ENCODE peak calls at places on chromosomes 1 and 21, in nine cellular contexts. E, H, O, B, K, C, Z, U and A are unnamed samples.

GRCh38 chr1:205043866-205044265 is 854 bp downstream of the CNTN2 start:
- DNase-seq in E (no peak), H (no peak), O (no peak), B (no peak), K (no peak), C (no peak), Z (no peak), U (no peak), A (no peak)

GRCh38 chr1:177077734-177078489 is 86.6 kb downstream of the ASTN1 start:
- DNase-seq in E (no peak), H (no peak), O (no peak), B (no peak), K (no peak), C (no peak), Z (no peak), U (no peak), A (no peak)

GRCh38 chr1:166167395-166167922 is 658 bp upstream of the FAM78B start:
- DNase-seq in E (no peak), H (no peak), O (no peak), B (no peak), K (peak), C (no peak), Z (no peak), U (no peak), A (peak)

GRCh38 chr1:165397945-165398344 is 41.4 kb upstream of the LMX1A start:
- DNase-seq in E (peak), H (no peak), O (no peak), B (no peak), K (no peak), C (peak), Z (no peak), U (no peak), A (peak)

GRCh38 chr1:21436488-21437340 is 3.2 kb upstream of the NBPF3 start:
- DNase-seq in E (peak), H (no peak), O (peak), B (no peak), K (no peak), C (no peak), Z (no peak), U (no peak), A (no peak)

GRCh38 chr1:103333141-103333540 is 192.4 kb upstream of the RNPC3 start:
- DNase-seq in E (no peak), H (no peak), O (no peak), B (no peak), K (no peak), C (no peak), Z (no peak), U (no peak), A (no peak)

GRCh38 chr1:236880209-236880608 is 85.1 kb downstream of the MTR start:
- DNase-seq in E (no peak), H (no peak), O (no peak), B (no peak), K (no peak), C (no peak), Z (no peak), U (no peak), A (no peak)

GRCh38 chr21:26405071-26405470 is 168.0 kb downstream of the CYYR1 start:
- DNase-seq in E (peak), H (no peak), O (no peak), B (no peak), K (no peak), C (no peak), Z (no peak), U (no peak), A (peak)

GRCh38 chr1:177650947-177651346 is 318.9 kb downstream of the SEC16B start:
- DNase-seq in E (no peak), H (no peak), O (peak), B (no peak), K (peak), C (no peak), Z (no peak), U (no peak), A (no peak)

GRCh38 chr21:42281196-42281680 is 34.0 kb downstream of the TFF3 start:
- DNase-seq in E (no peak), H (no peak), O (no peak), B (no peak), K (no peak), C (no peak), Z (no peak), U (no peak), A (no peak)

GRCh38 chr21:14956826-14957225 is 108.0 kb downstream of the NRIP1 start:
- DNase-seq in E (peak), H (no peak), O (no peak), B (no peak), K (no peak), C (no peak), Z (no peak), U (no peak), A (peak)
- H3K4me3 ChIP-seq in E (no peak), H (no peak), O (no peak), B (no peak), K (no peak), C (no peak), Z (no peak), U (no peak), A (no peak)

GRCh38 chr1:181754103-181754502 is 270.8 kb downstream of the CACNA1E start:
- DNase-seq in E (no peak), H (no peak), O (no peak), B (no peak), K (no peak), C (no peak), Z (no peak), U (no peak), A (no peak)
- H3K4me3 ChIP-seq in E (no peak), H (no peak), O (no peak), B (no peak), K (no peak), C (no peak), Z (no peak), U (no peak), A (no peak)

GRCh38 chr21:45543710-45544448 is 1.6 kb upstream of the SLC19A1 start:
- DNase-seq in E (no peak), H (no peak), O (peak), B (peak), K (no peak), C (no peak), Z (peak), U (peak), A (no peak)
- H3K4me3 ChIP-seq in E (no peak), H (no peak), O (no peak), B (no peak), K (no peak), C (no peak), Z (no peak), U (no peak), A (no peak)

DNA sequence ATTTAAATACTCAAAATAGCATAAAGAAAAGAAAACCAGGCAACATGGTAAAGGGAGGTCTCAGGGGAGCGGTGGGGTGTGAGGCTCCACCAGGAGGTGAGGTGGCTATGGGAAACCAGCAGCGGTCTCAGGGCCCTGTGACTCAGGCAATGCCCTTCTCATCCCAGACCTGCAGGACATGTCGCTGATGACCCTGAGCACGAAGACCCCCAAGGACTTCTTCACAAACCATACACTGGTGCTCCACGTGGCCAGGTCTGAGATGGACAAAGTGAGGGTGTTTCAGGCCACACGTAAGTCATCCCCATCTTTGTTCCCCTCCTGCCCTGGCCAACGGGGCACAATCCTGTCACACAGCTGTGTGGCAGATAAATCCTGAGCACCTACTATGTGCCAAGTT is 31.5 kb downstream of the PADI4 start:
- DNase-seq in E (no peak), H (no peak), O (no peak), B (no peak), K (no peak), C (no peak), Z (no peak), U (no peak), A (no peak)
- H3K4me3 ChIP-seq in E (no peak), H (no peak), O (no peak), B (no peak), K (no peak), C (no peak), Z (no peak), U (no peak), A (no peak)

DNA sequence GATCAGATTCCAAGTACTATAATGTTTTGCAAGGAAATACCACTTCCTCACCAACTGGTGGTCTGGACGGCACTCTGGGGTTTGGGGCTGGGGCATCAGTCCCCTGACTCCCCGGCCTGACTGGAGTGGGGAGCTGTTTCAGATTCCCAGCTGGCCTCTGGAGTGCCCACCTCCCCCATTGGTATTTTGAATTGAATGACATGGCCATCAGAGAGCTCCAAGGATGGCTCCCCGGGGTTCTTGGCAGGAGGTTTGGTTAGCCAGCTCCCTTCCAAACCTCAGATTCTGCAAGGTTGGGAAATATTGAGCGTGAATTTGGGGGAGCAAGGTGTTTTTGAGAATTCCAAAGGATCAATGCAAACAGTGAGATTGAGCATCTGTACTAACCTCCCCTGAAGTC is 2.2 kb upstream of the INAVA start:
- DNase-seq in E (no peak), H (no peak), O (no peak), B (no peak), K (no peak), C (no peak), Z (no peak), U (no peak), A (no peak)
- H3K4me3 ChIP-seq in E (peak), H (no peak), O (no peak), B (no peak), K (no peak), C (no peak), Z (no peak), U (no peak), A (no peak)

GRCh38 chr21:33976980-33977720 is 61.5 kb upstream of the ATP5PO start:
- DNase-seq in E (no peak), H (no peak), O (no peak), B (no peak), K (no peak), C (peak), Z (no peak), U (no peak), A (peak)
- H3K4me3 ChIP-seq in E (no peak), H (no peak), O (no peak), B (no peak), K (no peak), C (no peak), Z (no peak), U (peak), A (no peak)